ENCODE peak calls at places on chromosome 7, in five cellular contexts. One of them, this sample, is unnamed.

GRCh38 chr7:17038160-17038782 is 156.5 kb upstream of the AGR3 start:
- ATAC-seq in lung: no peak
- ATAC-seq in GM12878: peak; percentile 30
- ATAC-seq in right cardiac atrium: no peak
- ATAC-seq in body of pancreas: no peak
- ATAC-seq in this sample: no peak

GRCh38 chr7:91140982-91141381 is 123.3 kb upstream of the FZD1 start:
- ATAC-seq in lung: no peak
- ATAC-seq in GM12878: no peak
- ATAC-seq in right cardiac atrium: no peak
- ATAC-seq in body of pancreas: no peak
- ATAC-seq in this sample: no peak

GRCh38 chr7:40775877-40776276 is 641.1 kb downstream of the SUGCT start:
- ATAC-seq in lung: no peak
- ATAC-seq in GM12878: no peak
- ATAC-seq in right cardiac atrium: no peak
- ATAC-seq in body of pancreas: no peak
- ATAC-seq in this sample: no peak

GRCh38 chr7:53094191-53094590 is 58.8 kb downstream of the POM121L12 start:
- ATAC-seq in lung: no peak
- ATAC-seq in GM12878: no peak
- ATAC-seq in right cardiac atrium: no peak
- ATAC-seq in body of pancreas: no peak
- ATAC-seq in this sample: no peak

GRCh38 chr7:142733271-142733670 is 16.0 kb upstream of the PRSS1 start:
- ATAC-seq in lung: no peak
- ATAC-seq in GM12878: no peak
- ATAC-seq in right cardiac atrium: no peak
- ATAC-seq in body of pancreas: peak; percentile 45
- ATAC-seq in this sample: no peak

GRCh38 chr7:117127585-117128168 is 174.4 kb downstream of the ST7 start:
- ATAC-seq in lung: no peak
- ATAC-seq in GM12878: peak; percentile 82
- ATAC-seq in right cardiac atrium: peak; percentile 38
- ATAC-seq in body of pancreas: peak; percentile 49
- ATAC-seq in this sample: peak; percentile 54

GRCh38 chr7:150357771-150358427 is 10.7 kb upstream of the REPIN1 start:
- ATAC-seq in lung: no peak
- ATAC-seq in GM12878: peak; percentile 37
- ATAC-seq in right cardiac atrium: no peak
- ATAC-seq in body of pancreas: no peak
- ATAC-seq in this sample: no peak

GRCh38 chr7:25244193-25244592 is 15.9 kb upstream of the NPVF start:
- ATAC-seq in lung: no peak
- ATAC-seq in GM12878: no peak
- ATAC-seq in right cardiac atrium: no peak
- ATAC-seq in body of pancreas: no peak
- ATAC-seq in this sample: no peak

GRCh38 chr7:93092757-93093370 is 24.9 kb downstream of the SAMD9 start:
- ATAC-seq in lung: no peak
- ATAC-seq in GM12878: peak; percentile 97
- ATAC-seq in right cardiac atrium: no peak
- ATAC-seq in body of pancreas: no peak
- ATAC-seq in this sample: no peak

GRCh38 chr7:5636914-5637313 is 144.5 kb downstream of the RNF216 start:
- ATAC-seq in lung: peak; percentile 67
- ATAC-seq in GM12878: no peak
- ATAC-seq in right cardiac atrium: peak; percentile 97
- ATAC-seq in body of pancreas: peak; percentile 61
- ATAC-seq in this sample: peak; percentile 91

GRCh38 chr7:115088938-115089337 is 167.0 kb downstream of the MDFIC start:
- ATAC-seq in lung: no peak
- ATAC-seq in GM12878: no peak
- ATAC-seq in right cardiac atrium: no peak
- ATAC-seq in body of pancreas: no peak
- ATAC-seq in this sample: no peak

GRCh38 chr7:39656415-39656814 is 33.0 kb downstream of the RALA start:
- ATAC-seq in lung: no peak
- ATAC-seq in GM12878: peak; percentile 36
- ATAC-seq in right cardiac atrium: no peak
- ATAC-seq in body of pancreas: no peak
- ATAC-seq in this sample: no peak

GRCh38 chr7:139738101-139738489 is 39.7 kb downstream of the HIPK2 start:
- ATAC-seq in lung: no peak
- ATAC-seq in GM12878: no peak
- ATAC-seq in right cardiac atrium: peak; percentile 22
- ATAC-seq in body of pancreas: no peak
- ATAC-seq in this sample: no peak

GRCh38 chr7:73363225-73364005 is 35.5 kb downstream of the FKBP6 start:
- ATAC-seq in lung: no peak
- ATAC-seq in GM12878: no peak
- ATAC-seq in right cardiac atrium: no peak
- ATAC-seq in body of pancreas: no peak
- ATAC-seq in this sample: no peak

GRCh38 chr7:117273325-117274292 is 49.2 kb downstream of the WNT2 start:
- ATAC-seq in lung: no peak
- ATAC-seq in GM12878: no peak
- ATAC-seq in right cardiac atrium: no peak
- ATAC-seq in body of pancreas: no peak
- ATAC-seq in this sample: no peak

GRCh38 chr7:140287988-140288387 is 110.3 kb downstream of the SLC37A3 start:
- ATAC-seq in lung: no peak
- ATAC-seq in GM12878: no peak
- ATAC-seq in right cardiac atrium: no peak
- ATAC-seq in body of pancreas: no peak
- ATAC-seq in this sample: no peak

GRCh38 chr7:106143711-106144347 is 31.7 kb upstream of the SYPL1 start:
- ATAC-seq in lung: no peak
- ATAC-seq in GM12878: peak; percentile 46
- ATAC-seq in right cardiac atrium: no peak
- ATAC-seq in body of pancreas: no peak
- ATAC-seq in this sample: no peak

GRCh38 chr7:29622335-29623265 is 59.0 kb downstream of the PRR15 start:
- ATAC-seq in lung: no peak
- ATAC-seq in GM12878: no peak
- ATAC-seq in right cardiac atrium: peak; percentile 83
- ATAC-seq in body of pancreas: no peak
- ATAC-seq in this sample: peak; percentile 39

GRCh38 chr7:157053118-157053517 is 42.7 kb upstream of the MNX1 start:
- ATAC-seq in lung: no peak
- ATAC-seq in GM12878: no peak
- ATAC-seq in right cardiac atrium: no peak
- ATAC-seq in body of pancreas: no peak
- ATAC-seq in this sample: no peak

GRCh38 chr7:18667466-18667865 is 171.9 kb downstream of the HDAC9 start:
- ATAC-seq in lung: no peak
- ATAC-seq in GM12878: no peak
- ATAC-seq in right cardiac atrium: peak; percentile 80
- ATAC-seq in body of pancreas: peak; percentile 66
- ATAC-seq in this sample: no peak

GRCh38 chr7:29995652-29996051 is 6.1 kb upstream of the SCRN1 start:
- ATAC-seq in lung: no peak
- ATAC-seq in GM12878: no peak
- ATAC-seq in right cardiac atrium: no peak
- ATAC-seq in body of pancreas: no peak
- ATAC-seq in this sample: no peak

GRCh38 chr7:101094791-101095375 is 9.6 kb downstream of the TRIM56 start:
- ATAC-seq in lung: no peak
- ATAC-seq in GM12878: peak; percentile 64
- ATAC-seq in right cardiac atrium: peak; percentile 58
- ATAC-seq in body of pancreas: peak; percentile 55
- ATAC-seq in this sample: peak; percentile 52

GRCh38 chr7:84200859-84201258 is 6.3 kb upstream of the SEMA3A start:
- ATAC-seq in lung: no peak
- ATAC-seq in GM12878: no peak
- ATAC-seq in right cardiac atrium: no peak
- ATAC-seq in body of pancreas: no peak
- ATAC-seq in this sample: no peak

GRCh38 chr7:72444023-72444776 is 32.1 kb upstream of the CALN1 start:
- ATAC-seq in lung: no peak
- ATAC-seq in GM12878: peak; percentile 44
- ATAC-seq in right cardiac atrium: no peak
- ATAC-seq in body of pancreas: no peak
- ATAC-seq in this sample: no peak

GRCh38 chr7:70318511-70318910 is 720.2 kb downstream of the AUTS2 start:
- ATAC-seq in lung: no peak
- ATAC-seq in GM12878: no peak
- ATAC-seq in right cardiac atrium: no peak
- ATAC-seq in body of pancreas: no peak
- ATAC-seq in this sample: no peak

GRCh38 chr7:30626984-30627383 is 32.3 kb downstream of the GARS1 start:
- ATAC-seq in lung: no peak
- ATAC-seq in GM12878: no peak
- ATAC-seq in right cardiac atrium: peak; percentile 79
- ATAC-seq in body of pancreas: no peak
- ATAC-seq in this sample: no peak

GRCh38 chr7:123711832-123712293 is 36.9 kb downstream of the WASL start:
- ATAC-seq in lung: no peak
- ATAC-seq in GM12878: peak; percentile 53
- ATAC-seq in right cardiac atrium: no peak
- ATAC-seq in body of pancreas: no peak
- ATAC-seq in this sample: no peak

GRCh38 chr7:124085168-124085567 is 52.3 kb upstream of the TMEM229A start:
- ATAC-seq in lung: no peak
- ATAC-seq in GM12878: no peak
- ATAC-seq in right cardiac atrium: no peak
- ATAC-seq in body of pancreas: peak; percentile 99
- ATAC-seq in this sample: no peak

GRCh38 chr7:100826546-100827329 is 585 bp downstream of the EPHB4 start:
- ATAC-seq in lung: no peak
- ATAC-seq in GM12878: no peak
- ATAC-seq in right cardiac atrium: no peak
- ATAC-seq in body of pancreas: peak; percentile 49
- ATAC-seq in this sample: peak; percentile 39

GRCh38 chr7:48781783-48782182 is 142.6 kb upstream of the CDC14C start:
- ATAC-seq in lung: no peak
- ATAC-seq in GM12878: peak; percentile 75
- ATAC-seq in right cardiac atrium: no peak
- ATAC-seq in body of pancreas: no peak
- ATAC-seq in this sample: no peak

GRCh38 chr7:87475359-87476178 is at the start of gene ABCB4:
- ATAC-seq in lung: peak; percentile 34
- ATAC-seq in GM12878: peak; percentile 47
- ATAC-seq in right cardiac atrium: peak; percentile 74
- ATAC-seq in body of pancreas: peak; percentile 55
- ATAC-seq in this sample: peak; percentile 29
- H3K4me3 ChIP-seq in lung: no peak within 1 kb of the TSS
- H3K4me3 ChIP-seq in GM12878: peak within 1 kb of the TSS; percentile 77
- H3K4me3 ChIP-seq in right cardiac atrium: peak within 1 kb of the TSS; percentile 60
- H3K4me3 ChIP-seq in body of pancreas: no peak within 1 kb of the TSS
- H3K4me3 ChIP-seq in this sample: peak within 1 kb of the TSS; percentile 57

DNA sequence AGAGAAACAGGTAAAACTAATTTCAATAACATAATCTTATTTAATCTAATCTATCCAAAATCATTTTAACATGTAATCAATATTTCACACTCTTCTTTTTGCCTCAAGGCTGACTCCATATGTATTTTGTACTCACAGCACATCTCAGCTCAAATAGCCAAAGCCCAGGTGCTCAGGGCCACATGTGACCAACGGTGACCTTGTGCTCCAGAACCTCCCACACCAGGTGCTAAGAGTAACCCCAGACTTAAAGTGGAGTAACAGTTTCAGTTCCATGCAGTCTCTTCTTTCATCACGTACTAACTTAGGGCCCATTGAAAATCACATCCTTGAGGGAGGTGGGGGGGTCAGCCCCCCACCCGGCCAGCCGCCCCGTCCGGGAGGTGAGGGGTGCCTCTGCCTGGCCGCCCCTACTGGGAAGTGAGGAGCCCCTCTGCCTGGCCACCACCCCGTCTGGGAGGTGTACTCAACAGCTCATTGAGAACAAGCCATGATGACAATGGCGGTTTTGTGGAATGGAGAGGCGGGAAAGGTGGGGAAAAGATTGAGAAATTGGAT is 47.3 kb downstream of the NCAPG2 start:
- ATAC-seq in lung: no peak
- ATAC-seq in GM12878: peak; percentile 45
- ATAC-seq in right cardiac atrium: no peak
- ATAC-seq in body of pancreas: peak; percentile 74
- ATAC-seq in this sample: no peak
- H3K4me1 ChIP-seq in lung: no peaks in the 10 kb centered on the region
- H3K4me1 ChIP-seq in GM12878: peaks cover 20% of the 10 kb centered on the region
- H3K4me1 ChIP-seq in right cardiac atrium: no peaks in the 10 kb centered on the region
- H3K4me1 ChIP-seq in body of pancreas: peaks cover 13% of the 10 kb centered on the region
- H3K4me1 ChIP-seq in this sample: no peaks in the 10 kb centered on the region

DNA sequence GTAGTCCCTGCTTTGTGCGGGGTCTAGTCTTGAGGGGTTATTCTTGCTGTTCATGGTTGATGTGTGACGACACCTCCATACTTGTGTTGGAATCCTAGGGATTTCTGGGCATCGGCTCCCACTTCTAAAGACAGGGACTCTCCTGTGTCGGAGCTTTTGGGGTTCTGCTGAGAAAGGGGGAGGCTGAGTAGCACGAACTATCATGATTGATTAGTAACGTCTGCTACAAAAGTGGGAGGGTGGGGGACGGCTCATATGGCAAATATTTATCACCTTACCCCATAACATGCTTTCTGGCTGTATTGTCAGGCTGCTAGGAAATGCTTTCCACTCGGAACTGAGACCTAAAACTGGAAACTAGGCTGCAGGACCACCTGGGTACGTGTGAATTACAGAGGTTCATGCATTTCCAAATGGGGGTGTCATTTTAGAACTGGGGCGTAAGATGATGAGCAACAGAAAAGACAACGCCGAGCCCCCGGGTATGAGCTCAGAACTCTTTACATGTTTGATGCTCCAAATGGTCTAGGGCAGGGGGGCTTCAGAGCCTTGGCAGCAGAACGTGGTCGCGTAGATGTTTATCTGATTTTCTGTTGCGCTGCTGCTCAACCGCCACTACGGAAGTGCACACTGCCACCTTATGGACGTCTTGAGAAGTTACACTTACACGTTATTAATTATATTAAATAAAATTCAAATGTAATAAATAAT is 15.1 kb upstream of the NME8 start:
- ATAC-seq in lung: peak; percentile 76
- ATAC-seq in GM12878: peak; percentile 76
- ATAC-seq in right cardiac atrium: peak; percentile 49
- ATAC-seq in body of pancreas: peak; percentile 47
- ATAC-seq in this sample: no peak
- H3K4me3 ChIP-seq in lung: no peak overlapping the region
- H3K4me3 ChIP-seq in GM12878: peak overlapping the region; percentile 57
- H3K4me3 ChIP-seq in right cardiac atrium: peak overlapping the region; percentile 43
- H3K4me3 ChIP-seq in body of pancreas: no peak overlapping the region
- H3K4me3 ChIP-seq in this sample: no peak overlapping the region

GRCh38 chr7:47570649-47571050 is 11.3 kb downstream of the TNS3 start:
- ATAC-seq in lung: no peak
- ATAC-seq in GM12878: no peak
- ATAC-seq in right cardiac atrium: peak; percentile 82
- ATAC-seq in body of pancreas: peak; percentile 36
- ATAC-seq in this sample: peak; percentile 82

GRCh38 chr7:47571355-47572100 is 10.4 kb downstream of the TNS3 start:
- ATAC-seq in lung: peak; percentile 53
- ATAC-seq in GM12878: no peak
- ATAC-seq in right cardiac atrium: peak; percentile 83
- ATAC-seq in body of pancreas: peak; percentile 61
- ATAC-seq in this sample: peak; percentile 43

GRCh38 chr7:47568569-47568968 is 13.3 kb downstream of the TNS3 start:
- ATAC-seq in lung: no peak
- ATAC-seq in GM12878: no peak
- ATAC-seq in right cardiac atrium: no peak
- ATAC-seq in body of pancreas: peak; percentile 9
- ATAC-seq in this sample: peak; percentile 23

GRCh38 chr7:47565841-47566240 is 16.1 kb downstream of the TNS3 start:
- ATAC-seq in lung: no peak
- ATAC-seq in GM12878: no peak
- ATAC-seq in right cardiac atrium: no peak
- ATAC-seq in body of pancreas: no peak
- ATAC-seq in this sample: no peak

GRCh38 chr7:47568056-47568455 is 13.9 kb downstream of the TNS3 start:
- ATAC-seq in lung: no peak
- ATAC-seq in GM12878: no peak
- ATAC-seq in right cardiac atrium: no peak
- ATAC-seq in body of pancreas: no peak
- ATAC-seq in this sample: no peak
- H3K4me1 ChIP-seq in lung: peaks cover 26% of the 10 kb centered on the region
- H3K4me1 ChIP-seq in GM12878: peaks cover 7% of the 10 kb centered on the region
- H3K4me1 ChIP-seq in right cardiac atrium: peaks cover 15% of the 10 kb centered on the region
- H3K4me1 ChIP-seq in body of pancreas: peaks cover 79% of the 10 kb centered on the region
- H3K4me1 ChIP-seq in this sample: peaks cover 32% of the 10 kb centered on the region

This sample was measured in gastroesophageal sphincter.